ENCODE peak calls at places on chromosomes 4 and X, in four cellular contexts. One of them, this sample, is unnamed.

GRCh38 chr4:52234539-52235174 is 183.6 kb downstream of the SPATA18 start:
- DNase-seq in A549: peak
- DNase-seq in HepG2: peak
- DNase-seq in K562: peak
- DNase-seq in this sample: no peak

GRCh38 chrX:112851806-112852205 is 11.2 kb upstream of the AMOT start:
- DNase-seq in K562: no peak
- DNase-seq in HepG2: no peak
- DNase-seq in A549: no peak
- DNase-seq in this sample: no peak

GRCh38 chr4:177204126-177204525 is 105.5 kb upstream of the NEIL3 start:
- DNase-seq in A549: no peak
- DNase-seq in K562: no peak
- DNase-seq in HepG2: no peak
- DNase-seq in this sample: no peak

GRCh38 chr4:188903995-188904394 is 764.8 kb downstream of the TRIML1 start:
- DNase-seq in HepG2: no peak
- DNase-seq in A549: no peak
- DNase-seq in K562: no peak
- DNase-seq in this sample: no peak

GRCh38 chr4:122562436-122562835 is 58.4 kb downstream of the IL21 start:
- DNase-seq in K562: no peak
- DNase-seq in HepG2: no peak
- DNase-seq in A549: no peak
- DNase-seq in this sample: no peak

GRCh38 chrX:13044441-13044840 is at the start of gene FAM9C:
- DNase-seq in HepG2: no peak
- DNase-seq in K562: no peak
- DNase-seq in A549: no peak
- DNase-seq in this sample: no peak

GRCh38 chr4:55398966-55399365 is 3.2 kb downstream of the TMEM165 start:
- DNase-seq in HepG2: peak
- DNase-seq in K562: no peak
- DNase-seq in A549: no peak
- DNase-seq in this sample: no peak

GRCh38 chr4:168693750-168694470 is 197.1 kb downstream of the PALLD start:
- DNase-seq in A549: no peak
- DNase-seq in K562: no peak
- DNase-seq in HepG2: no peak
- DNase-seq in this sample: no peak

GRCh38 chr4:104989363-104989762 is 157.3 kb upstream of the TET2 start:
- DNase-seq in A549: no peak
- DNase-seq in K562: no peak
- DNase-seq in HepG2: no peak
- DNase-seq in this sample: no peak

GRCh38 chr4:14719053-14719452 is 283.2 kb upstream of the CPEB2 start:
- DNase-seq in HepG2: no peak
- DNase-seq in K562: no peak
- DNase-seq in A549: no peak
- DNase-seq in this sample: no peak

GRCh38 chrX:69051901-69052300 is 113.4 kb downstream of the PJA1 start:
- DNase-seq in HepG2: no peak
- DNase-seq in A549: no peak
- DNase-seq in K562: no peak
- DNase-seq in this sample: no peak

GRCh38 chr4:126778348-126778747 is 854.4 kb upstream of the INTU start:
- DNase-seq in K562: peak
- DNase-seq in A549: no peak
- DNase-seq in HepG2: no peak
- DNase-seq in this sample: no peak

GRCh38 chr4:26325191-26325590 is 4.4 kb downstream of the RBPJ start:
- DNase-seq in HepG2: peak
- DNase-seq in K562: no peak
- DNase-seq in A549: no peak
- DNase-seq in this sample: no peak

GRCh38 chr4:183987987-183988392 is 82.9 kb downstream of the STOX2 start:
- DNase-seq in A549: peak
- DNase-seq in K562: peak
- DNase-seq in HepG2: peak
- DNase-seq in this sample: no peak

GRCh38 chr4:71553605-71554004 is 214.8 kb downstream of the SLC4A4 start:
- DNase-seq in HepG2: no peak
- DNase-seq in K562: peak
- DNase-seq in A549: no peak
- DNase-seq in this sample: no peak

GRCh38 chrX:117996918-117997480 is 119.6 kb downstream of the KLHL13 start:
- DNase-seq in A549: no peak
- DNase-seq in K562: no peak
- DNase-seq in HepG2: peak
- DNase-seq in this sample: no peak

GRCh38 chr4:158004101-158004500 is 168.7 kb downstream of the GASK1B start:
- DNase-seq in A549: no peak
- DNase-seq in K562: no peak
- DNase-seq in HepG2: no peak
- DNase-seq in this sample: no peak
- TF ChIP-seq HMGXB4 in A549: no peak
- TF ChIP-seq HMGXB4 in K562: no peak
- TF ChIP-seq HMGXB4 in HepG2: no peak
- TF ChIP-seq HMGXB4 in this sample: no peak

DNA sequence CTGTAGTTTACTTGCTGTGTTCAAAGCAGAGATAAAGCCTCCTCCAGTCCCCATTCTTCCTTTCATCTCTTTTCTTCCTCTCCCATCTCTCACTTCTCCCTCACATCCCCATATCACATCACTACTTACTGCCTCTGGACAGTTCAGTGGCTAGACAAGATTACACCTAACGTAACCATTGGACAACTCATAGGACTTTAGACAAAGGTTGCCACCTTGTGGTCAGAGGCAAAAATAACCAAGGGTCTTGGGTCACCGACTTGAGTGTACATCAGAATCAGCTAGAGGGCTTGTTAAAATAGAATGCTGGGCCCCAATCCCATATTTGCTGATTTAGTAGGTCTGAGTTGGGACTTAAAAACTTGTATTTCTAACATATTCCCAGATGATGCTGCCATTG is 109.3 kb upstream of the DGKK start:
- DNase-seq in HepG2: peak
- DNase-seq in K562: peak
- DNase-seq in A549: peak
- DNase-seq in this sample: peak
- TF ChIP-seq HMGXB4 in HepG2: no peak
- TF ChIP-seq HMGXB4 in K562: no peak
- TF ChIP-seq HMGXB4 in A549: no peak
- TF ChIP-seq HMGXB4 in this sample: no peak

GRCh38 chr4:123893746-123894095 is 497.1 kb downstream of the SPRY1 start:
- DNase-seq in HepG2: no peak
- DNase-seq in K562: no peak
- DNase-seq in A549: no peak
- DNase-seq in this sample: no peak

GRCh38 chr4:123890889-123891288 is 494.3 kb downstream of the SPRY1 start:
- DNase-seq in K562: no peak
- DNase-seq in HepG2: no peak
- DNase-seq in A549: no peak
- DNase-seq in this sample: no peak

GRCh38 chr4:123892368-123892961 is 495.9 kb downstream of the SPRY1 start:
- DNase-seq in K562: no peak
- DNase-seq in A549: no peak
- DNase-seq in HepG2: no peak
- DNase-seq in this sample: no peak

GRCh38 chr4:123891901-123892300 is 495.3 kb downstream of the SPRY1 start:
- DNase-seq in HepG2: no peak
- DNase-seq in A549: no peak
- DNase-seq in K562: no peak
- DNase-seq in this sample: no peak

DNA sequence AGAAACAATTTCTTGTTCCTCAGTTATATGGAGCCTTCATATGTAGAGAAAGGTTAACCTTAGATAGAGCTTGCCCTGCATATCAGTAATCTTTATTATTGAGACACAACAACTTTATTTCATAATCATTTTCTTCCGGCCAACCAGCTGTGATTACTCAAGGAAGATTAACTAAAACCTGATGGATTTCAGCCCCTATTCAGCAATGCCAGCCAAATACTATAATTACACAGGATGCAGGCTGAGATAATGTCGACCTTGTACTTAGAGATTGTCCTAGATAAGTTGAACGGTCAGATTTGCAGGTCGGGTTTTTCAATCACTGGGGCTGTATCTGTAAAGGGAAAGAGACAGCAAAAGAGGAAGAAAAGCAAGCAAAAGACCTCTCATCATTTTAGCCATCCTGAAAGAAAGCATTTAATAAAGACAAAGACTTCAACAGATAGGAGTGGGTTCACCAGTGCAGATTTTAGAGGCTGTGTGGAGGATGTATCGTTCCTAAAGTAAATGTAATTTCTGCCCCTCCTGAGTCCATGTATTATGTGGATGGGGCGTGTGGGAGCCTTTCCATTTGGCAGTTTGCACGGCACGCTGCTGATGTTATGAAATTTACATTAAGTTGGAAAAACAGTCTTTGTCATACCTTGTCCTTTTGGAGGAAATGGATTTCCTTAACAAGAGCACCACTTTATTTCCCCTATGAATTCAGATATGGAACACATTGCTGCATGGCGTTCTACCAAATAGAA is 496.6 kb downstream of the SPRY1 start:
- DNase-seq in HepG2: peak
- DNase-seq in A549: no peak
- DNase-seq in K562: no peak
- DNase-seq in this sample: no peak
- TF ChIP-seq HMGXB4 in HepG2: no peak
- TF ChIP-seq HMGXB4 in A549: no peak
- TF ChIP-seq HMGXB4 in K562: no peak
- TF ChIP-seq HMGXB4 in this sample: no peak

GRCh38 chrX:107574054-107574683 is 54.1 kb upstream of the PRPS1 start:
- DNase-seq in K562: no peak
- DNase-seq in HepG2: peak
- DNase-seq in A549: peak
- DNase-seq in this sample: no peak

GRCh38 chrX:107574711-107575110 is 53.6 kb upstream of the PRPS1 start:
- DNase-seq in K562: no peak
- DNase-seq in A549: no peak
- DNase-seq in HepG2: no peak
- DNase-seq in this sample: no peak

GRCh38 chrX:107577933-107578332 is 50.4 kb upstream of the PRPS1 start:
- DNase-seq in A549: no peak
- DNase-seq in K562: peak
- DNase-seq in HepG2: no peak
- DNase-seq in this sample: no peak

GRCh38 chrX:107576392-107576791 is 51.9 kb upstream of the PRPS1 start:
- DNase-seq in A549: no peak
- DNase-seq in K562: no peak
- DNase-seq in HepG2: no peak
- DNase-seq in this sample: no peak

GRCh38 chrX:107576841-107577240 is 51.5 kb upstream of the PRPS1 start:
- DNase-seq in HepG2: no peak
- DNase-seq in K562: no peak
- DNase-seq in A549: no peak
- DNase-seq in this sample: no peak
- TF ChIP-seq HMGXB4 in HepG2: no peak
- TF ChIP-seq HMGXB4 in K562: no peak
- TF ChIP-seq HMGXB4 in A549: no peak
- TF ChIP-seq HMGXB4 in this sample: no peak

DNA sequence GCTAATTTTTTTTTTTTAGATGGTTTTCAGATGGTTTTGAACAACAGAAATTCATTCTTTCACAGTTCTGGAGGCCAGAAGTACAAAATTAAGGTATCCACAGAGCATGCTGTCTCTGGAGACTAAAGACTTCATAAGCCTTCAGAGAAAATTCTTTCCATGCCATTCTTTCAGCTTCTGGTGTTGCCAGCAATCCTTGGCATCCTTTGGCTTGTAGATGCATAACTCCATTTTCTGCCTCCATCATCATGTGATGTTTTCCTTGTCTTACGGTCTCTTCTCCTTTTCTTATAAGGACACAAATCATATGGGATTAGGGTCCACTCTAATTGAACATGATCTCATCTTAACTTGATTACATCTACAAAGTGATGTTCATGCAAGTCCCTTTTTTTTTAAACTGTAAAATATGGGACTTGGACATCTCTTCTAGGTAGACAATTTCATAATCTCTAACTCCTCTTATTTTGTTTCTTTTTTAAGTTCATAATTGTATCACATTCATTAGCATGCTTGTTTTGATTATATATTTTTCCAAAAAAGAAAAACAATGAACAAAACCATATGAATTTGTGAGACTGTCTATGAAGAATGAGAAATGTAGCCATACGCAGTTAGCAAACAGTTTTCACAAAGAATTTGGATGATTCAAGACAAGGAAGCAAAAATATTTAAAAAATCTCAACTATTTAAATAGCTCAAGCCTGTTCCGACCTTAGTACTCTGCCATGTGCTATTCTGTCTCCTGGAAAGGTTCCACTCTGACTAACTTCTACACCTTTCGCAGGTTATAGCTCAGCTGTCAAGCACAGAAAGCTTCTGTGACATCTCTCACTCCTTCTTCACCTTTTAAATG is 53.1 kb upstream of the GIMD1 start:
- DNase-seq in A549: no peak
- DNase-seq in HepG2: peak
- DNase-seq in K562: no peak
- DNase-seq in this sample: no peak
- TF ChIP-seq HMGXB4 in A549: no peak
- TF ChIP-seq HMGXB4 in HepG2: no peak
- TF ChIP-seq HMGXB4 in K562: no peak
- TF ChIP-seq HMGXB4 in this sample: no peak